ENCODE peak calls at places on chromosomes 4 and X, in eight cellular contexts. One of them, this sample, is unnamed.

GRCh38 chrX:40439625-40440532 is 140.9 kb upstream of the ATP6AP2 start:
- DNase-seq in sigmoid colon: no peak
- DNase-seq in HepG2: no peak
- DNase-seq in H1: no peak
- DNase-seq in esophagus muscularis mucosa: no peak
- DNase-seq in stomach: no peak
- DNase-seq in transverse colon: no peak
- DNase-seq in SK-N-SH: no peak
- DNase-seq in this sample: no peak

GRCh38 chr4:150874386-150875226 is 140.5 kb downstream of the LRBA start:
- DNase-seq in transverse colon: no peak
- DNase-seq in HepG2: no peak
- DNase-seq in H1: no peak
- DNase-seq in sigmoid colon: no peak
- DNase-seq in esophagus muscularis mucosa: no peak
- DNase-seq in SK-N-SH: peak; percentile 1
- DNase-seq in stomach: no peak
- DNase-seq in this sample: no peak

GRCh38 chrX:133053854-133054565 is 42.9 kb downstream of the USP26 start:
- DNase-seq in esophagus muscularis mucosa: no peak
- DNase-seq in sigmoid colon: no peak
- DNase-seq in transverse colon: no peak
- DNase-seq in stomach: no peak
- DNase-seq in H1: no peak
- DNase-seq in SK-N-SH: no peak
- DNase-seq in HepG2: no peak
- DNase-seq in this sample: no peak

GRCh38 chrX:139170526-139171173 is 359.9 kb upstream of the F9 start:
- DNase-seq in sigmoid colon: no peak
- DNase-seq in esophagus muscularis mucosa: no peak
- DNase-seq in SK-N-SH: no peak
- DNase-seq in stomach: no peak
- DNase-seq in transverse colon: no peak
- DNase-seq in HepG2: no peak
- DNase-seq in H1: no peak
- DNase-seq in this sample: no peak

GRCh38 chr4:38867478-38868054 is at the start of gene FAM114A1:
- DNase-seq in stomach: peak; percentile 87
- DNase-seq in HepG2: peak; percentile 51
- DNase-seq in H1: peak; percentile 77
- DNase-seq in esophagus muscularis mucosa: no peak
- DNase-seq in sigmoid colon: peak; percentile 91
- DNase-seq in SK-N-SH: peak; percentile 94
- DNase-seq in transverse colon: peak; percentile 89
- DNase-seq in this sample: peak; percentile 87

GRCh38 chrX:20418379-20418778 is 151.7 kb upstream of the RPS6KA3 start:
- DNase-seq in SK-N-SH: no peak
- DNase-seq in transverse colon: no peak
- DNase-seq in HepG2: no peak
- DNase-seq in sigmoid colon: no peak
- DNase-seq in esophagus muscularis mucosa: no peak
- DNase-seq in stomach: no peak
- DNase-seq in H1: no peak
- DNase-seq in this sample: no peak

GRCh38 chrX:136694491-136695087 is 46.6 kb downstream of the CD40LG start:
- DNase-seq in HepG2: peak; percentile 10
- DNase-seq in SK-N-SH: peak; percentile 62
- DNase-seq in sigmoid colon: no peak
- DNase-seq in transverse colon: no peak
- DNase-seq in stomach: no peak
- DNase-seq in esophagus muscularis mucosa: no peak
- DNase-seq in H1: peak; percentile 43
- DNase-seq in this sample: no peak

GRCh38 chr4:3267576-3268394 is 18.8 kb downstream of the MSANTD1 start:
- DNase-seq in HepG2: no peak
- DNase-seq in transverse colon: no peak
- DNase-seq in esophagus muscularis mucosa: no peak
- DNase-seq in sigmoid colon: peak; percentile 43
- DNase-seq in SK-N-SH: no peak
- DNase-seq in stomach: peak; percentile 19
- DNase-seq in H1: peak; percentile 46
- DNase-seq in this sample: peak; percentile 58

GRCh38 chr4:75514949-75515612 is 808 bp downstream of the THAP6 start:
- DNase-seq in sigmoid colon: no peak
- DNase-seq in HepG2: no peak
- DNase-seq in stomach: no peak
- DNase-seq in H1: no peak
- DNase-seq in SK-N-SH: peak; percentile 7
- DNase-seq in esophagus muscularis mucosa: no peak
- DNase-seq in transverse colon: no peak
- DNase-seq in this sample: no peak

GRCh38 chr4:53702334-53703266 is 111.3 kb upstream of the LNX1 start:
- DNase-seq in transverse colon: peak; percentile 82
- DNase-seq in stomach: peak; percentile 70
- DNase-seq in sigmoid colon: peak; percentile 89
- DNase-seq in SK-N-SH: peak; percentile 84
- DNase-seq in esophagus muscularis mucosa: peak; percentile 95
- DNase-seq in H1: peak; percentile 49
- DNase-seq in HepG2: peak; percentile 63
- DNase-seq in this sample: peak; percentile 88

GRCh38 chr4:147366164-147366563 is 114.7 kb upstream of the EDNRA start:
- DNase-seq in H1: no peak
- DNase-seq in stomach: no peak
- DNase-seq in transverse colon: no peak
- DNase-seq in HepG2: no peak
- DNase-seq in sigmoid colon: no peak
- DNase-seq in SK-N-SH: no peak
- DNase-seq in esophagus muscularis mucosa: no peak
- DNase-seq in this sample: no peak

GRCh38 chr4:833731-834367 is 7.9 kb upstream of the CPLX1 start:
- DNase-seq in esophagus muscularis mucosa: no peak
- DNase-seq in SK-N-SH: no peak
- DNase-seq in sigmoid colon: no peak
- DNase-seq in HepG2: no peak
- DNase-seq in transverse colon: no peak
- DNase-seq in stomach: no peak
- DNase-seq in H1: no peak
- DNase-seq in this sample: peak; percentile 62

GRCh38 chrX:12139934-12140611 is 1.8 kb downstream of the FRMPD4 start:
- DNase-seq in SK-N-SH: no peak
- DNase-seq in stomach: no peak
- DNase-seq in transverse colon: no peak
- DNase-seq in sigmoid colon: no peak
- DNase-seq in HepG2: no peak
- DNase-seq in H1: no peak
- DNase-seq in esophagus muscularis mucosa: no peak
- DNase-seq in this sample: no peak

GRCh38 chr4:138816883-138817282 is 198.7 kb upstream of the NOCT start:
- DNase-seq in esophagus muscularis mucosa: no peak
- DNase-seq in SK-N-SH: peak; percentile 19
- DNase-seq in sigmoid colon: no peak
- DNase-seq in H1: no peak
- DNase-seq in stomach: no peak
- DNase-seq in transverse colon: no peak
- DNase-seq in HepG2: no peak
- DNase-seq in this sample: no peak

GRCh38 chr4:138821321-138821720 is 194.3 kb upstream of the NOCT start:
- DNase-seq in sigmoid colon: no peak
- DNase-seq in SK-N-SH: no peak
- DNase-seq in H1: no peak
- DNase-seq in HepG2: no peak
- DNase-seq in transverse colon: no peak
- DNase-seq in stomach: no peak
- DNase-seq in esophagus muscularis mucosa: no peak
- DNase-seq in this sample: no peak

DNA sequence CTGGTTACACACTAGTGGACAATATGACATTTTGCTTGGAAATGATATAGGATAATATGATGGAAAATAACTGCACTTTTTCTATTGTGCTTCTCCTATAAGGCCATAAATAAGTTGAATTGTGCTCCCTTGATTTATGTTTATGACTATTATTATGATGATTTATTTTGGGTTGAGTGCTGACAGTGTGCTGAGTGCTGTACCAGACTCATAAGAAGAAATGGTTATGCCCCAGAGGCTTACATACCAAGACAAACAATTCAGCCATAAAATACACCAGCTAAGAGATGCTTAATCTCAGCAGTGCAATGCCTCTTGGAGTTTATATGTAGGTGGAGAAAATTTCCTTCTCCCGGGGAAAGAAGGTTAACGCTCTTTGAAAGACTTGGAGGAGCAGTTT is 199.8 kb upstream of the NOCT start:
- DNase-seq in esophagus muscularis mucosa: no peak
- DNase-seq in HepG2: no peak
- DNase-seq in H1: no peak
- DNase-seq in stomach: no peak
- DNase-seq in transverse colon: no peak
- DNase-seq in SK-N-SH: no peak
- DNase-seq in sigmoid colon: no peak
- DNase-seq in this sample: no peak
- TF ChIP-seq POLR2AphosphoS5 in esophagus muscularis mucosa: no peak
- TF ChIP-seq POLR2AphosphoS5 in HepG2: no peak
- TF ChIP-seq POLR2AphosphoS5 in H1: no peak
- TF ChIP-seq POLR2AphosphoS5 in stomach: no peak
- TF ChIP-seq POLR2AphosphoS5 in transverse colon: no peak
- TF ChIP-seq POLR2AphosphoS5 in SK-N-SH: no peak
- TF ChIP-seq POLR2AphosphoS5 in sigmoid colon: no peak
- TF ChIP-seq POLR2AphosphoS5 in this sample: no peak

DNA sequence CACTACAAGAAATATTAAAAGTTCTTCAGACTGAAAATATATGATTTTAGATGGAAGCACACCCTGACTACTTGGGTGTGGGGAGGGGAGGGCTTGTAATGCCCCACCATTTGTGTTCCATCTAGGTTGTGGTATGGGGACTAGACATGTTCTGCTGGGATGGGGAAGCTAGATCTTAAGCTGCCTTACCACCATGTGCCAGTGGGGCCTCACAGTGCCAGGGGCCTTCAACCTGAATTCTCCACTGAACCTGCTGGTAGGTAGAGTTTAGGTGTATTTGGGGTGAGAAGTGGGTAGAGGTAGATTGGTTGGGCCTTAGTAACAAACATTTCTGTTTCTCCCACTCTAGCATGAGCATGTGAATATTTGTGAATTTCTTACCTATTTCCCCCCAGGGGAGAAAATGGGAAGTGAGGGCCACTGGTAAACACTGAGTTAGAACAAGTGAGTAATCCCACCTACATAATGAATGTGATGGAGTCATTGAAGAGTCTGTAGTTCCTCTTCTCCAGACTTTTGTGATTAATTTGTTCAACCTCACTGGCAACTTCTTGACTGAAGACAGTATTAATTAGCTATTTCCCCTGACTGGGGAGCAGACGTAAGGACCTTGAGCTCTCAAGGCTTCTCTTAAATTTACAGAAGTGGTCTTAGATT is 44.0 kb downstream of the BRCC3 start:
- DNase-seq in H1: no peak
- DNase-seq in SK-N-SH: no peak
- DNase-seq in sigmoid colon: no peak
- DNase-seq in transverse colon: no peak
- DNase-seq in HepG2: no peak
- DNase-seq in stomach: no peak
- DNase-seq in esophagus muscularis mucosa: no peak
- DNase-seq in this sample: no peak
- TF ChIP-seq EP300 in H1: no peak
- TF ChIP-seq EP300 in SK-N-SH: no peak
- TF ChIP-seq EP300 in sigmoid colon: no peak
- TF ChIP-seq EP300 in transverse colon: no peak
- TF ChIP-seq EP300 in HepG2: no peak
- TF ChIP-seq EP300 in stomach: no peak
- TF ChIP-seq EP300 in esophagus muscularis mucosa: no peak
- TF ChIP-seq EP300 in this sample: no peak

GRCh38 chrX:13938766-13939530 is 90.7 kb downstream of the GEMIN8 start:
- DNase-seq in HepG2: no peak
- DNase-seq in esophagus muscularis mucosa: no peak
- DNase-seq in sigmoid colon: no peak
- DNase-seq in H1: peak; percentile 54
- DNase-seq in stomach: no peak
- DNase-seq in transverse colon: no peak
- DNase-seq in SK-N-SH: no peak
- DNase-seq in this sample: no peak
- H3K4me3 ChIP-seq in HepG2: no peak overlapping the region
- H3K4me3 ChIP-seq in esophagus muscularis mucosa: peak overlapping the region; percentile 62
- H3K4me3 ChIP-seq in sigmoid colon: peak overlapping the region; percentile 54
- H3K4me3 ChIP-seq in H1: peak overlapping the region; percentile 59
- H3K4me3 ChIP-seq in stomach: peak overlapping the region; percentile 47
- H3K4me3 ChIP-seq in transverse colon: no peak overlapping the region
- H3K4me3 ChIP-seq in SK-N-SH: peak overlapping the region; percentile 35
- H3K4me3 ChIP-seq in this sample: no peak overlapping the region

DNA sequence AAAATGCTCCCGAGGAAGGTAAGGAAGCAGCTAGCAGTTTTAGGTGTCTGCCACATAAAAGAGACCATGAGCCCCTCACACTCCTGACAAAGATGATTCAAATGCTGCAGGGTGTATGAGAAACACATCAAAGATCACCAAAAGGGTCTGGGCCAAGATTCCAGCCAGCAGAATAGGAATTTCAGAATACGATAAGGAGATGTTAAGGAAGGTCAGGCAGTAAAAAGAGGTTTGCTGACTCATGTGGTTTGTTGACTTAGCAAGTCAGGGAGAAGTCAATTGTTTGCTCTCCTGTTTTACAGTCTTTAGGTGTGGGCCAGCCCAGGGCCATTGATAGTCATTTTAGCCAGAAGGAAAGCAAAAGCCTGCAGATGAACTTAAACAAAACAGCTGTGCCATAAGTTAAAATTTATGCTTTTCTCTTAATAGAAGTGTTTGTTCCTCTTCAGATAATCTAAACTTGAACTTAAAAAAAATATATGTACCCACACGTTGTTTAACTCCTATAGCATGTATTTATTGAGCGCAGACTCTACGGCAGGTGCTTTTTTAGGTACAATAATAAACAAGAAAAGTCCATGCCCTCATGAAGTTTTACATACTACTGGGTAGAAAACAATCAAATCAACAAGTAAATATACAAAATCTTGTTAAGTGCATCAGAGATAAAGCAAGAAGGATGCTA is 115.6 kb downstream of the CAMK2D start:
- DNase-seq in esophagus muscularis mucosa: no peak
- DNase-seq in stomach: peak; percentile 63
- DNase-seq in sigmoid colon: no peak
- DNase-seq in H1: no peak
- DNase-seq in HepG2: peak; percentile 81
- DNase-seq in SK-N-SH: no peak
- DNase-seq in transverse colon: peak; percentile 61
- DNase-seq in this sample: peak; percentile 62
- TF ChIP-seq POLR2AphosphoS5 in esophagus muscularis mucosa: no peak
- TF ChIP-seq POLR2AphosphoS5 in stomach: peak; percentile 86
- TF ChIP-seq POLR2AphosphoS5 in sigmoid colon: no peak
- TF ChIP-seq POLR2AphosphoS5 in H1: no peak
- TF ChIP-seq POLR2AphosphoS5 in HepG2: no peak
- TF ChIP-seq POLR2AphosphoS5 in SK-N-SH: no peak
- TF ChIP-seq POLR2AphosphoS5 in transverse colon: no peak
- TF ChIP-seq POLR2AphosphoS5 in this sample: no peak

GRCh38 chrX:117969337-117969736 is 147.3 kb downstream of the KLHL13 start:
- DNase-seq in SK-N-SH: no peak
- DNase-seq in stomach: no peak
- DNase-seq in transverse colon: no peak
- DNase-seq in HepG2: no peak
- DNase-seq in sigmoid colon: no peak
- DNase-seq in H1: no peak
- DNase-seq in esophagus muscularis mucosa: no peak
- DNase-seq in this sample: no peak
- TF ChIP-seq EP300 in SK-N-SH: no peak
- TF ChIP-seq EP300 in stomach: no peak
- TF ChIP-seq EP300 in transverse colon: no peak
- TF ChIP-seq EP300 in HepG2: no peak
- TF ChIP-seq EP300 in sigmoid colon: no peak
- TF ChIP-seq EP300 in H1: no peak
- TF ChIP-seq EP300 in esophagus muscularis mucosa: no peak
- TF ChIP-seq EP300 in this sample: no peak

This sample was measured in upper lobe of left lung.